ENCODE peak calls at places on chromosomes 6 and 20, in eight cellular contexts. One of them, this sample, is unnamed.

GRCh38 chr6:151425561-151425960 is 26.4 kb downstream of the RMND1 start:
- DNase-seq in RWPE1: no peak
- DNase-seq in kidney epithelial cell: peak; percentile 78
- DNase-seq in fibroblast of the aortic adventitia: no peak
- DNase-seq in cardiac fibroblast: no peak
- DNase-seq in heart left ventricle: no peak
- DNase-seq in NB4: no peak
- DNase-seq in pancreas: no peak
- DNase-seq in this sample: no peak

GRCh38 chr6:89781070-89782034 is 38.2 kb downstream of the MDN1 start:
- DNase-seq in RWPE1: no peak
- DNase-seq in kidney epithelial cell: no peak
- DNase-seq in fibroblast of the aortic adventitia: no peak
- DNase-seq in cardiac fibroblast: no peak
- DNase-seq in heart left ventricle: no peak
- DNase-seq in NB4: no peak
- DNase-seq in pancreas: no peak
- DNase-seq in this sample: no peak

GRCh38 chr6:144944121-144944520 is 659.0 kb downstream of the UTRN start:
- DNase-seq in RWPE1: no peak
- DNase-seq in kidney epithelial cell: no peak
- DNase-seq in fibroblast of the aortic adventitia: no peak
- DNase-seq in cardiac fibroblast: no peak
- DNase-seq in heart left ventricle: no peak
- DNase-seq in NB4: no peak
- DNase-seq in pancreas: no peak
- DNase-seq in this sample: no peak

GRCh38 chr6:138026342-138026741 is 80.9 kb downstream of the PERP start:
- DNase-seq in RWPE1: no peak
- DNase-seq in kidney epithelial cell: no peak
- DNase-seq in fibroblast of the aortic adventitia: no peak
- DNase-seq in cardiac fibroblast: no peak
- DNase-seq in heart left ventricle: no peak
- DNase-seq in NB4: no peak
- DNase-seq in pancreas: no peak
- DNase-seq in this sample: no peak

GRCh38 chr6:65505736-65506135 is 201.3 kb downstream of the EYS start:
- DNase-seq in RWPE1: no peak
- DNase-seq in kidney epithelial cell: no peak
- DNase-seq in fibroblast of the aortic adventitia: no peak
- DNase-seq in cardiac fibroblast: no peak
- DNase-seq in heart left ventricle: no peak
- DNase-seq in NB4: no peak
- DNase-seq in pancreas: no peak
- DNase-seq in this sample: no peak

GRCh38 chr20:37406010-37406998 is 60.4 kb downstream of the SRC start:
- DNase-seq in RWPE1: peak; percentile 89
- DNase-seq in kidney epithelial cell: no peak
- DNase-seq in fibroblast of the aortic adventitia: no peak
- DNase-seq in cardiac fibroblast: peak; percentile 25
- DNase-seq in heart left ventricle: no peak
- DNase-seq in NB4: peak; percentile 72
- DNase-seq in pancreas: no peak
- DNase-seq in this sample: no peak

GRCh38 chr6:73017473-73017872 is 207.8 kb downstream of the KHDC1L start:
- DNase-seq in RWPE1: no peak
- DNase-seq in kidney epithelial cell: no peak
- DNase-seq in fibroblast of the aortic adventitia: no peak
- DNase-seq in cardiac fibroblast: no peak
- DNase-seq in heart left ventricle: no peak
- DNase-seq in NB4: no peak
- DNase-seq in pancreas: no peak
- DNase-seq in this sample: no peak

GRCh38 chr6:159151266-159151855 is 17.8 kb upstream of the FNDC1 start:
- DNase-seq in RWPE1: peak; percentile 56
- DNase-seq in kidney epithelial cell: no peak
- DNase-seq in fibroblast of the aortic adventitia: peak; percentile 66
- DNase-seq in cardiac fibroblast: peak; percentile 75
- DNase-seq in heart left ventricle: peak; percentile 66
- DNase-seq in NB4: peak; percentile 72
- DNase-seq in pancreas: no peak
- DNase-seq in this sample: no peak

GRCh38 chr6:108260126-108260808 is 573 bp downstream of the SNX3 start:
- DNase-seq in RWPE1: peak; percentile 35
- DNase-seq in kidney epithelial cell: no peak
- DNase-seq in fibroblast of the aortic adventitia: peak; percentile 65
- DNase-seq in cardiac fibroblast: peak; percentile 64
- DNase-seq in heart left ventricle: peak; percentile 75
- DNase-seq in NB4: peak; percentile 67
- DNase-seq in pancreas: peak; percentile 67
- DNase-seq in this sample: no peak

GRCh38 chr20:18541741-18542140 is 25.5 kb upstream of the SMIM26 start:
- DNase-seq in RWPE1: peak; percentile 74
- DNase-seq in kidney epithelial cell: peak; percentile 51
- DNase-seq in fibroblast of the aortic adventitia: no peak
- DNase-seq in cardiac fibroblast: no peak
- DNase-seq in heart left ventricle: no peak
- DNase-seq in NB4: no peak
- DNase-seq in pancreas: no peak
- DNase-seq in this sample: no peak

GRCh38 chr20:38843346-38843745 is 37.8 kb downstream of the PPP1R16B start:
- DNase-seq in RWPE1: no peak
- DNase-seq in kidney epithelial cell: no peak
- DNase-seq in fibroblast of the aortic adventitia: no peak
- DNase-seq in cardiac fibroblast: no peak
- DNase-seq in heart left ventricle: no peak
- DNase-seq in NB4: no peak
- DNase-seq in pancreas: no peak
- DNase-seq in this sample: no peak

GRCh38 chr20:49482621-49483017 is at the start of gene KCNB1:
- DNase-seq in RWPE1: peak; percentile 83
- DNase-seq in kidney epithelial cell: no peak
- DNase-seq in fibroblast of the aortic adventitia: peak; percentile 58
- DNase-seq in cardiac fibroblast: peak; percentile 61
- DNase-seq in heart left ventricle: peak; percentile 77
- DNase-seq in NB4: peak; percentile 76
- DNase-seq in pancreas: peak; percentile 29
- DNase-seq in this sample: no peak

GRCh38 chr6:122007366-122007765 is 392.1 kb upstream of the HSF2 start:
- DNase-seq in RWPE1: no peak
- DNase-seq in kidney epithelial cell: no peak
- DNase-seq in fibroblast of the aortic adventitia: peak; percentile 60
- DNase-seq in cardiac fibroblast: peak; percentile 11
- DNase-seq in heart left ventricle: no peak
- DNase-seq in NB4: no peak
- DNase-seq in pancreas: no peak
- DNase-seq in this sample: no peak

GRCh38 chr6:81938991-81939773 is 186.7 kb upstream of the TENT5A start:
- DNase-seq in RWPE1: no peak
- DNase-seq in kidney epithelial cell: no peak
- DNase-seq in fibroblast of the aortic adventitia: peak; percentile 97
- DNase-seq in cardiac fibroblast: peak; percentile 75
- DNase-seq in heart left ventricle: no peak
- DNase-seq in NB4: no peak
- DNase-seq in pancreas: no peak
- DNase-seq in this sample: peak; percentile 44

GRCh38 chr6:70415247-70415646 is 1.9 kb downstream of the FAM135A start:
- DNase-seq in RWPE1: no peak
- DNase-seq in kidney epithelial cell: no peak
- DNase-seq in fibroblast of the aortic adventitia: no peak
- DNase-seq in cardiac fibroblast: no peak
- DNase-seq in heart left ventricle: no peak
- DNase-seq in NB4: peak; percentile 21
- DNase-seq in pancreas: no peak
- DNase-seq in this sample: no peak

GRCh38 chr20:63961664-63962425 is 5.6 kb upstream of the UCKL1 start:
- DNase-seq in RWPE1: no peak
- DNase-seq in kidney epithelial cell: no peak
- DNase-seq in fibroblast of the aortic adventitia: no peak
- DNase-seq in cardiac fibroblast: no peak
- DNase-seq in heart left ventricle: no peak
- DNase-seq in NB4: no peak
- DNase-seq in pancreas: no peak
- DNase-seq in this sample: no peak

GRCh38 chr20:31547017-31547675 is 32.9 kb downstream of the HM13 start:
- DNase-seq in RWPE1: peak; percentile 92
- DNase-seq in kidney epithelial cell: no peak
- DNase-seq in fibroblast of the aortic adventitia: peak; percentile 91
- DNase-seq in cardiac fibroblast: peak; percentile 91
- DNase-seq in heart left ventricle: peak; percentile 90
- DNase-seq in NB4: peak; percentile 93
- DNase-seq in pancreas: peak; percentile 78
- DNase-seq in this sample: no peak
- TF ChIP-seq CTCF in RWPE1: no peak
- TF ChIP-seq CTCF in kidney epithelial cell: no peak
- TF ChIP-seq CTCF in fibroblast of the aortic adventitia: peak; percentile 17
- TF ChIP-seq CTCF in cardiac fibroblast: no peak
- TF ChIP-seq CTCF in heart left ventricle: peak; percentile 32
- TF ChIP-seq CTCF in NB4: no peak
- TF ChIP-seq CTCF in pancreas: no peak
- TF ChIP-seq CTCF in this sample: no peak

DNA sequence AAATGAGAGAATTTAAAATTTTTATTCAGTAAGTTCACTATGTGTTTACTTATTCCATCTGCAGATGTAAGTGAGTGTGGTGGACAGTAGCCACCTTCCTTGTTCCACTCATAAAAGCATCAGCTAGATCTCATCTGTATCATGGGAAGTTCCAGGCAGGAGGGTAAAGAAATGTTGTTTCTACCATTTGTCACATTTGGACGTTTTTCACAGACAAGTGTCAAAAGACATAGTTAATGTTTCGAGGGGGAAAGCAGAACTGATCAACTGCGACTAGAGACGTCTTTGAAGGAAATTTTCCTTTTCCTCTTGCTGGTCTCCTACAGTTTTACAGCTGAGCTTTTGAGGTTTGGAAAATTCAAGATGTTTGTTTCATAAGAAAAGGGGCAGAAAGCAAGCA is 55.9 kb upstream of the ISM1 start:
- DNase-seq in RWPE1: no peak
- DNase-seq in kidney epithelial cell: no peak
- DNase-seq in fibroblast of the aortic adventitia: no peak
- DNase-seq in cardiac fibroblast: no peak
- DNase-seq in heart left ventricle: no peak
- DNase-seq in NB4: no peak
- DNase-seq in pancreas: no peak
- DNase-seq in this sample: no peak
- TF ChIP-seq CTCF in RWPE1: no peak
- TF ChIP-seq CTCF in kidney epithelial cell: no peak
- TF ChIP-seq CTCF in fibroblast of the aortic adventitia: no peak
- TF ChIP-seq CTCF in cardiac fibroblast: no peak
- TF ChIP-seq CTCF in heart left ventricle: no peak
- TF ChIP-seq CTCF in NB4: no peak
- TF ChIP-seq CTCF in pancreas: no peak
- TF ChIP-seq CTCF in this sample: no peak

DNA sequence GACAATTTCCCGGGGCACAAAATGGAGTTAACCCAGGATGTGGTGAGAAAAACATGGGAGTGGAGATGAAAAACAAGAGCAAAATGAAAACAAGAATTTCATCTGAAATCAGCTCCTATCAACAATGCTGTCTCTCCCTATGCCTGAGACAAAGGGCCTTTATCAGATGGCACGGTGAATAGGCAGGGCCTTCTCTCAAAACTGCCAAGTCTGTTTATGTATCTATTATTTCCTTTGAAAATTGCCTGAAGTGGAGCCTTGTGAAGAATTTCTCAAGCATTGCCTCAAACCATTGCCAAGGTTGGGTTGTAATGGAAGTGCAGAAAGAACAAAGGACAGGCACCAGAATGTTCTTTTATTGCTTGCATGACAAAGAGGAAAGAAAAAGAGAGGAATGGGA is 74.7 kb downstream of the BTBD3 start:
- DNase-seq in RWPE1: no peak
- DNase-seq in kidney epithelial cell: no peak
- DNase-seq in fibroblast of the aortic adventitia: no peak
- DNase-seq in cardiac fibroblast: no peak
- DNase-seq in heart left ventricle: no peak
- DNase-seq in NB4: no peak
- DNase-seq in pancreas: no peak
- DNase-seq in this sample: no peak
- TF ChIP-seq CTCF in RWPE1: no peak
- TF ChIP-seq CTCF in kidney epithelial cell: no peak
- TF ChIP-seq CTCF in fibroblast of the aortic adventitia: no peak
- TF ChIP-seq CTCF in cardiac fibroblast: no peak
- TF ChIP-seq CTCF in heart left ventricle: no peak
- TF ChIP-seq CTCF in NB4: no peak
- TF ChIP-seq CTCF in pancreas: no peak
- TF ChIP-seq CTCF in this sample: no peak

GRCh38 chr6:4055420-4056041 is 23.4 kb downstream of the FAM217A start:
- DNase-seq in RWPE1: peak; percentile 78
- DNase-seq in kidney epithelial cell: peak; percentile 54
- DNase-seq in fibroblast of the aortic adventitia: peak; percentile 69
- DNase-seq in cardiac fibroblast: peak; percentile 74
- DNase-seq in heart left ventricle: no peak
- DNase-seq in NB4: peak; percentile 42
- DNase-seq in pancreas: no peak
- DNase-seq in this sample: peak; percentile 50
- TF ChIP-seq CTCF in RWPE1: peak; percentile 75
- TF ChIP-seq CTCF in kidney epithelial cell: peak; percentile 62
- TF ChIP-seq CTCF in fibroblast of the aortic adventitia: peak; percentile 21
- TF ChIP-seq CTCF in cardiac fibroblast: peak; percentile 41
- TF ChIP-seq CTCF in heart left ventricle: peak; percentile 62
- TF ChIP-seq CTCF in NB4: peak; percentile 40
- TF ChIP-seq CTCF in pancreas: no peak
- TF ChIP-seq CTCF in this sample: peak; percentile 49

GRCh38 chr20:10034717-10035571 is at the start of gene ANKEF1:
- DNase-seq in RWPE1: peak; percentile 84
- DNase-seq in kidney epithelial cell: peak; percentile 7
- DNase-seq in fibroblast of the aortic adventitia: peak; percentile 9
- DNase-seq in cardiac fibroblast: peak; percentile 57
- DNase-seq in heart left ventricle: peak; percentile 86
- DNase-seq in NB4: peak; percentile 53
- DNase-seq in pancreas: peak; percentile 91
- DNase-seq in this sample: no peak
- TF ChIP-seq CTCF in RWPE1: no peak
- TF ChIP-seq CTCF in kidney epithelial cell: no peak
- TF ChIP-seq CTCF in fibroblast of the aortic adventitia: no peak
- TF ChIP-seq CTCF in cardiac fibroblast: no peak
- TF ChIP-seq CTCF in heart left ventricle: no peak
- TF ChIP-seq CTCF in NB4: no peak
- TF ChIP-seq CTCF in pancreas: no peak
- TF ChIP-seq CTCF in this sample: peak; percentile 1

DNA sequence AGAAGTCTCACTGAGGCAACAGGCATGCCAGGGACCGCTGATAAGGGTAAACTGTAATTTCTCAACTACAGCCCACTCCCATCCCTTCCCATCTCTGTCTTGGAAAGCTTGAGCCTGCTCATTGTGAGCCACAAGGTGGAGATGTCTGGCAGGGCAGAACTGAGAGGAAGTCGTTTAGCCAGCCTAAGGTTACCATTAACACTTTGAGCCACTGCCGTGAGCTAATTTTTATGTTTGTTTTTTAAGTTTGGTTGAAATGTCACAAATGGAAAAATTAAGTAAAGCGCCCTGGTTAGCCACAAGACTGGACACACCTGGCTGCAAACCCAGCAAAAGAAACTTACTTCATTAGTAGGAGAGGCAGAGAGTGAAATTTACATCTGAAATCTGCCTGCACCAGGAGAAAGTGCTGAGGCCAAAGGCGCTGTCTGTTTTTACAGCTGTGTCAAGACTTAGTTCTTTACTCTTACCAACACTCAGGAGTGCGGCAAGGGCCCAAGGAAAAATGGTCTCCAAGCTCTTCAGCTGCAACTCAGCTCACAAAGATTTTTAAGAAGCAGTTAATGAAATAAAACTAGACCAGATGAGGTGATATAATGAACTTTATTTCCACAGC is 50.0 kb upstream of the FAM83C start:
- DNase-seq in RWPE1: no peak
- DNase-seq in kidney epithelial cell: no peak
- DNase-seq in fibroblast of the aortic adventitia: peak; percentile 23
- DNase-seq in cardiac fibroblast: peak; percentile 60
- DNase-seq in heart left ventricle: no peak
- DNase-seq in NB4: peak; percentile 19
- DNase-seq in pancreas: no peak
- DNase-seq in this sample: no peak
- TF ChIP-seq CTCF in RWPE1: no peak
- TF ChIP-seq CTCF in kidney epithelial cell: peak; percentile 57
- TF ChIP-seq CTCF in fibroblast of the aortic adventitia: peak; percentile 48
- TF ChIP-seq CTCF in cardiac fibroblast: peak; percentile 46
- TF ChIP-seq CTCF in heart left ventricle: peak; percentile 38
- TF ChIP-seq CTCF in NB4: no peak
- TF ChIP-seq CTCF in pancreas: no peak
- TF ChIP-seq CTCF in this sample: peak; percentile 38

This sample was measured in AG04449.